ENCODE peak calls at places on chromosomes 13 and 19, in six cellular contexts. G is ovary; U is IMR-90; B is upper lobe of left lung; M is heart right ventricle; Q is effector memory CD4-positive, alpha-beta T cell. O is an unnamed sample. For H3K4me1, the result is how much of the 10 kb centered on the place peaks cover.

GRCh38 chr19:18865973-18866799 is 29.8 kb downstream of the CERS1 start:
- DNase-seq in G (peak), U (peak), B (peak), M (peak), Q (peak), O (peak)

GRCh38 chr19:46979103-46979769 is 40.4 kb upstream of the NPAS1 start:
- DNase-seq in G (no peak), U (no peak), B (no peak), M (no peak), Q (no peak), O (no peak)

GRCh38 chr19:49255674-49256073 is 69.3 kb downstream of the SLC6A16 start:
- DNase-seq in G (no peak), U (no peak), B (no peak), M (no peak), Q (no peak), O (no peak)

GRCh38 chr13:27449081-27449603 is 1.2 kb downstream of the MTIF3 start:
- DNase-seq in G (no peak), U (no peak), B (no peak), M (no peak), Q (no peak), O (no peak)

GRCh38 chr13:43388282-43389034 is 365.1 kb downstream of the DNAJC15 start:
- DNase-seq in G (no peak), U (no peak), B (no peak), M (no peak), Q (no peak), O (no peak)

GRCh38 chr19:7670150-7670784 is 1.4 kb downstream of the RETN start:
- DNase-seq in G (no peak), U (no peak), B (peak), M (no peak), Q (no peak), O (no peak)

GRCh38 chr19:46731007-46731501 is 14.1 kb upstream of the PRKD2 start:
- DNase-seq in G (no peak), U (peak), B (no peak), M (no peak), Q (no peak), O (no peak)

GRCh38 chr19:33796164-33797100 is at the start of gene KCTD15:
- DNase-seq in G (peak), U (peak), B (peak), M (peak), Q (no peak), O (no peak)

GRCh38 chr13:32267836-32268439 is 47.2 kb downstream of the ZAR1L start:
- DNase-seq in G (no peak), U (no peak), B (no peak), M (no peak), Q (peak), O (peak)

GRCh38 chr13:46232281-46232680 is 20.6 kb downstream of the LRRC63 start:
- DNase-seq in G (no peak), U (peak), B (no peak), M (no peak), Q (no peak), O (no peak)

GRCh38 chr19:10478476-10478875 is 24.7 kb downstream of the KEAP1 start:
- DNase-seq in G (no peak), U (peak), B (no peak), M (no peak), Q (no peak), O (no peak)

GRCh38 chr13:79447141-79447540 is 33.8 kb upstream of the NDFIP2 start:
- DNase-seq in G (no peak), U (no peak), B (no peak), M (no peak), Q (no peak), O (no peak)

GRCh38 chr19:33234736-33235135 is 9.1 kb upstream of the SLC7A10 start:
- DNase-seq in G (no peak), U (no peak), B (no peak), M (no peak), Q (no peak), O (no peak)

GRCh38 chr19:31715249-31715944 is 366.2 kb upstream of the TSHZ3 start:
- DNase-seq in G (peak), U (no peak), B (peak), M (no peak), Q (no peak), O (no peak)

GRCh38 chr13:70630247-70630646 is 522.0 kb upstream of the KLHL1 start:
- DNase-seq in G (no peak), U (no peak), B (no peak), M (no peak), Q (no peak), O (no peak)

GRCh38 chr13:106156468-106156867 is 379.0 kb downstream of the EFNB2 start:
- DNase-seq in G (no peak), U (peak), B (no peak), M (no peak), Q (no peak), O (no peak)

GRCh38 chr13:93224545-93224944 is 2.1 kb upstream of the GPC6 start:
- DNase-seq in G (no peak), U (peak), B (no peak), M (no peak), Q (no peak), O (no peak)

GRCh38 chr19:510606-511100 is 3.4 kb downstream of the TPGS1 start:
- DNase-seq in G (no peak), U (peak), B (peak), M (peak), Q (peak), O (peak)

GRCh38 chr19:10288662-10289166 is 1.0 kb upstream of the ICAM5 start:
- DNase-seq in G (no peak), U (peak), B (peak), M (no peak), Q (no peak), O (no peak)

GRCh38 chr19:23867895-23868294 is 46.8 kb upstream of the ZNF726 start:
- DNase-seq in G (no peak), U (no peak), B (no peak), M (no peak), Q (no peak), O (no peak)

GRCh38 chr19:45352914-45353796 is 12.6 kb downstream of the KLC3 start:
- DNase-seq in G (no peak), U (no peak), B (no peak), M (no peak), Q (no peak), O (no peak)

GRCh38 chr13:28313579-28313978 is 175.2 kb downstream of the PAN3 start:
- DNase-seq in G (no peak), U (peak), B (no peak), M (no peak), Q (no peak), O (no peak)

GRCh38 chr13:41317243-41317642 is 6.2 kb downstream of the NAA16 start:
- DNase-seq in G (no peak), U (no peak), B (no peak), M (no peak), Q (no peak), O (no peak)

GRCh38 chr13:79621902-79622301 is 140.9 kb downstream of the NDFIP2 start:
- DNase-seq in G (no peak), U (no peak), B (no peak), M (no peak), Q (no peak), O (no peak)

GRCh38 chr13:30355405-30355741 is 48.0 kb upstream of the KATNAL1 start:
- DNase-seq in G (no peak), U (no peak), B (peak), M (peak), Q (no peak), O (peak)

GRCh38 chr19:29622191-29623070 is 16.3 kb downstream of the POP4 start:
- DNase-seq in G (no peak), U (no peak), B (peak), M (no peak), Q (no peak), O (peak)

GRCh38 chr19:45630463-45630862 is 8.7 kb downstream of the EML2 start:
- DNase-seq in G (no peak), U (peak), B (no peak), M (no peak), Q (no peak), O (no peak)

GRCh38 chr13:112931028-112931934 is 37.7 kb upstream of the MCF2L start:
- DNase-seq in G (no peak), U (peak), B (no peak), M (no peak), Q (no peak), O (no peak)

GRCh38 chr19:4066682-4067395 is at the start of gene ZBTB7A:
- DNase-seq in G (peak), U (peak), B (peak), M (peak), Q (peak), O (peak)

GRCh38 chr13:79937311-79938243 is 403.3 kb downstream of the SPRY2 start:
- DNase-seq in G (no peak), U (no peak), B (no peak), M (no peak), Q (no peak), O (no peak)

GRCh38 chr19:18384775-18385174 is 1.2 kb upstream of the GDF15 start:
- DNase-seq in G (no peak), U (no peak), B (no peak), M (no peak), Q (no peak), O (no peak)

GRCh38 chr19:43469160-43469480 is 3.7 kb upstream of the LYPD3 start:
- DNase-seq in G (no peak), U (no peak), B (no peak), M (no peak), Q (no peak), O (peak)

GRCh38 chr19:4977299-4978174 is 8.6 kb downstream of the KDM4B start:
- DNase-seq in G (peak), U (peak), B (peak), M (peak), Q (no peak), O (no peak)

GRCh38 chr13:44904982-44905381 is 84.3 kb downstream of the NUFIP1 start:
- DNase-seq in G (peak), U (peak), B (no peak), M (peak), Q (no peak), O (no peak)

GRCh38 chr19:49916839-49917733 is 11.9 kb upstream of the ATF5 start:
- DNase-seq in G (no peak), U (no peak), B (peak), M (no peak), Q (no peak), O (no peak)

GRCh38 chr13:96821381-96821780 is 172.9 kb downstream of the OXGR1 start:
- DNase-seq in G (no peak), U (peak), B (no peak), M (no peak), Q (no peak), O (no peak)

GRCh38 chr19:10201176-10201575 is 6.4 kb upstream of the DNMT1 start:
- DNase-seq in G (no peak), U (no peak), B (no peak), M (no peak), Q (no peak), O (no peak)

GRCh38 chr13:21149568-21149967 is 26.8 kb downstream of the SKA3 start:
- DNase-seq in G (no peak), U (peak), B (no peak), M (no peak), Q (no peak), O (no peak)

GRCh38 chr19:13012690-13013608 is 17.7 kb downstream of the NFIX start:
- DNase-seq in G (peak), U (peak), B (peak), M (peak), Q (no peak), O (peak)
- H3K4me1 ChIP-seq in G (half or more), U (under half), B (half or more), M (under half), Q (under half), O (under half)

GRCh38 chr13:25097426-25097825 is 1.5 kb downstream of the PABPC3 start:
- DNase-seq in G (no peak), U (no peak), B (no peak), M (no peak), Q (no peak), O (no peak)
- H3K4me1 ChIP-seq in G (under half), U (under half), B (under half), M (under half), Q (under half), O (under half)

GRCh38 chr13:98802999-98803666 is 50.7 kb upstream of the SLC15A1 start:
- DNase-seq in G (no peak), U (no peak), B (no peak), M (no peak), Q (no peak), O (no peak)

GRCh38 chr13:98810746-98811145 is 58.3 kb upstream of the SLC15A1 start:
- DNase-seq in G (no peak), U (no peak), B (no peak), M (no peak), Q (no peak), O (no peak)

GRCh38 chr13:98804336-98804855 is 51.9 kb upstream of the SLC15A1 start:
- DNase-seq in G (no peak), U (no peak), B (peak), M (no peak), Q (no peak), O (no peak)

GRCh38 chr13:98809345-98809777 is 56.9 kb upstream of the SLC15A1 start:
- DNase-seq in G (no peak), U (no peak), B (peak), M (no peak), Q (no peak), O (no peak)

DNA sequence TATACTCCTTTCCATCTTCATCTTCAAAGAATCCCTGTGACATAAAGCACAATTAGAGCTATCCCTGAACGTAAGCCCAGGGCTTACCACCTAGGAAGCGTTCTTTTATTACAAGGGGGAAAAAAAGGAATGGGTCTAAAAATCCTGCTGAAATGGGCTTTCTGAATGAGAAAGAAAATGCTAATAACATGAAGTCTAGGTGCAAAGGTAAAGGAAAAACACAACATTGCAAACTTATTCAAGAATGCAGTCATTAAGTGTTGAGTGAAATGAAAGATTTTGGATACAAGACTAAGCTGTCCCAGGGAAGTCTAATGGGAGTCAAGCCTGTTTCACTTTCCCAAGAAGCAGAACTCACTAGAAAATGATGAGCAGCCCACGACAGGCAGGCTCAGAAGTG is 55.3 kb upstream of the SLC15A1 start:
- DNase-seq in G (no peak), U (no peak), B (no peak), M (no peak), Q (no peak), O (no peak)
- H3K4me1 ChIP-seq in G (under half), U (under half), B (under half), M (under half), Q (under half), O (under half)

DNA sequence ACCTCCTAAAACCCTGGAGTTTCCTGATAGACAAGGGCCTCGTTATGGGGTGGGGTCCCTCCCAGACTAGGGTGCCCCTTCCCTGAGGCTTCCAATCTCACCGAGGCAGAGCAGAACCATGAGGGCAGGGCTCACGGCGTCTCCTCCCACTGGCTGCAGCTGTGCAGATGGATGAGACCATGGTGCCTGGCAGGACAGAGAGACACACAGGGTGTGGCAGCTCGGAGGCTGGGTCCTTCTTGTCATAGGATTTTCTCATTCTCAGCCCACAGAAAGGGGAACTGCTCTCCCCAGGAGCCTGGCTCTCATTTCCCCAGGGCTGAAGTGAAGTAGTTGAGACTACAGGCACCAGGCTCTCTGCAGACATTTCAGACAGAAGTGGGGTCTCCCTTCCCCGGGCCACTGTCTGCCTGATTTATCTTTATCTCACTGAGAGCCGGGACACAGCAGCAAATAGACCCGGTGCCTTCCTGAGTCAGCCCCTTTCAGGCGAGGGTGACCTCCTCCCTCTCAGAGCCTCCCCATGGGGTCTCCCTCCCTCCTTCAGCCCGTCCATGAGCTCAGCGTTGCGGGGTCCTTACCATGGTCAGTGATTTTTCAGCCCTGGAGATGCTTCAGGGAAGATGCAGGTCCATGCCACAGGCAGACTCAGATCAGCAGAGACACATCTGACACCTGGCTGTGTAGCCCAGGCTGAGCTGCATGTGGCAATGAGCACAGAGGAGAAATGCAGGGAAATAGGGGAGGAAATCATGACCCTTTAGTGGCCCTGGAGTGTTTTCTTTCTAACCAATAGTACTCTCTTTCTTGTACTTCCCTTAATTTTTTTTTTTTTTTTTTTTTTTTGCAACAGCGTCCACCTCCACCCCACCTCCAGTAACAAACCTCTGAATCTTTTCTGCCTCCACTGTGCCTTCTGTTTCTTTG is at the start of gene LILRA5:
- DNase-seq in G (no peak), U (no peak), B (no peak), M (peak), Q (no peak), O (no peak)
- H3K4me1 ChIP-seq in G (under half), U (under half), B (under half), M (under half), Q (under half), O (under half)

GRCh38 chr19:40282209-40282580 is 3.0 kb downstream of the AKT2 start:
- DNase-seq in G (no peak), U (no peak), B (no peak), M (no peak), Q (no peak), O (no peak)
- H3K4me1 ChIP-seq in G (half or more), U (under half), B (half or more), M (under half), Q (under half), O (half or more)

GRCh38 chr19:38706792-38707511 is 37.3 kb downstream of the CAPN12 start:
- DNase-seq in G (no peak), U (no peak), B (no peak), M (no peak), Q (no peak), O (no peak)
- H3K4me1 ChIP-seq in G (under half), U (under half), B (half or more), M (half or more), Q (under half), O (under half)

DNA sequence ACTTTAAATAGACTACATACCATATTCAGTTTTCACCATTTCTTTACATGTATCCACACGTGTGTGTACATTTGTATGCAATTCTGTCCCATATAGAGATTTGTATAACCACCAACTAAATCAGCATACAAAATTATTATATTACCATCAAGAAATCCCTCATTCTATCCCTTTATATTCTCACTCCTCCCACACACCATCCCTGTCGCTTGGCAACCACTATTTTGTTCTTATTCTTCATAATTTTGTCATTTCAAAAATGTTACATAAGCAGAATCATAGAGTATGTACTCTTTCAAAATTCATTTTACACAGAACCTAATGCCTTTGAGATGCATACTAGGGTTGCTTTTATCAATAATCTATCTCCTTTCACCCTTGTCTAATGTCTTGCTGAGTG is 740.5 kb downstream of the SLITRK5 start:
- DNase-seq in G (no peak), U (no peak), B (no peak), M (no peak), Q (no peak), O (no peak)
- H3K4me1 ChIP-seq in G (under half), U (under half), B (under half), M (under half), Q (under half), O (under half)

O was measured in CD8-positive, alpha-beta T cell.